ENCODE peak calls at places on chromosome 4, in eight cellular contexts. One of them, this sample, is unnamed.

GRCh38 chr4:176323511-176324160 is 3.9 kb downstream of the SPCS3 start:
- DNase-seq in CD8-positive, alpha-beta T cell: no peak
- DNase-seq in Panc1: no peak
- DNase-seq in astrocyte of the spinal cord: no peak
- DNase-seq in neural crest cell: no peak
- DNase-seq in H9: no peak
- DNase-seq in astrocyte of the cerebellum: no peak
- DNase-seq in GM06990: no peak
- DNase-seq in this sample: no peak

GRCh38 chr4:69308634-69309033 is 28.4 kb downstream of the UGT2B28 start:
- DNase-seq in astrocyte of the cerebellum: no peak
- DNase-seq in GM06990: no peak
- DNase-seq in CD8-positive, alpha-beta T cell: no peak
- DNase-seq in H9: no peak
- DNase-seq in Panc1: no peak
- DNase-seq in astrocyte of the spinal cord: no peak
- DNase-seq in neural crest cell: no peak
- DNase-seq in this sample: no peak

GRCh38 chr4:98113005-98113404 is 30.3 kb downstream of the STPG2 start:
- DNase-seq in neural crest cell: no peak
- DNase-seq in astrocyte of the cerebellum: peak
- DNase-seq in astrocyte of the spinal cord: peak
- DNase-seq in CD8-positive, alpha-beta T cell: no peak
- DNase-seq in H9: peak
- DNase-seq in GM06990: no peak
- DNase-seq in Panc1: no peak
- DNase-seq in this sample: peak

GRCh38 chr4:98572697-98573096 is 85.7 kb downstream of the TSPAN5 start:
- DNase-seq in H9: no peak
- DNase-seq in astrocyte of the cerebellum: no peak
- DNase-seq in CD8-positive, alpha-beta T cell: no peak
- DNase-seq in GM06990: no peak
- DNase-seq in astrocyte of the spinal cord: no peak
- DNase-seq in Panc1: no peak
- DNase-seq in neural crest cell: no peak
- DNase-seq in this sample: no peak

GRCh38 chr4:185999207-185999606 is 69.7 kb upstream of the TLR3 start:
- DNase-seq in neural crest cell: no peak
- DNase-seq in Panc1: no peak
- DNase-seq in astrocyte of the spinal cord: no peak
- DNase-seq in H9: no peak
- DNase-seq in GM06990: no peak
- DNase-seq in astrocyte of the cerebellum: no peak
- DNase-seq in CD8-positive, alpha-beta T cell: no peak
- DNase-seq in this sample: no peak

GRCh38 chr4:120071192-120071795 is 4.6 kb upstream of the MAD2L1 start:
- DNase-seq in CD8-positive, alpha-beta T cell: no peak
- DNase-seq in astrocyte of the cerebellum: peak
- DNase-seq in neural crest cell: peak
- DNase-seq in H9: no peak
- DNase-seq in Panc1: peak
- DNase-seq in astrocyte of the spinal cord: peak
- DNase-seq in GM06990: peak
- DNase-seq in this sample: no peak

GRCh38 chr4:51853027-51853682 is 10.2 kb downstream of the DCUN1D4 start:
- DNase-seq in astrocyte of the spinal cord: peak
- DNase-seq in CD8-positive, alpha-beta T cell: no peak
- DNase-seq in GM06990: no peak
- DNase-seq in neural crest cell: no peak
- DNase-seq in astrocyte of the cerebellum: no peak
- DNase-seq in H9: no peak
- DNase-seq in Panc1: no peak
- DNase-seq in this sample: no peak

GRCh38 chr4:140932646-140933045 is 176.5 kb upstream of the TBC1D9 start:
- DNase-seq in neural crest cell: no peak
- DNase-seq in CD8-positive, alpha-beta T cell: no peak
- DNase-seq in astrocyte of the spinal cord: no peak
- DNase-seq in GM06990: no peak
- DNase-seq in astrocyte of the cerebellum: no peak
- DNase-seq in H9: no peak
- DNase-seq in Panc1: no peak
- DNase-seq in this sample: no peak

GRCh38 chr4:183758006-183758734 is 99.1 kb downstream of the TRAPPC11 start:
- DNase-seq in CD8-positive, alpha-beta T cell: no peak
- DNase-seq in astrocyte of the spinal cord: no peak
- DNase-seq in Panc1: no peak
- DNase-seq in neural crest cell: no peak
- DNase-seq in astrocyte of the cerebellum: no peak
- DNase-seq in GM06990: no peak
- DNase-seq in H9: peak
- DNase-seq in this sample: peak

GRCh38 chr4:129322947-129323346 is 227.0 kb downstream of the C4orf33 start:
- DNase-seq in CD8-positive, alpha-beta T cell: no peak
- DNase-seq in neural crest cell: no peak
- DNase-seq in H9: no peak
- DNase-seq in astrocyte of the spinal cord: no peak
- DNase-seq in GM06990: no peak
- DNase-seq in Panc1: no peak
- DNase-seq in astrocyte of the cerebellum: no peak
- DNase-seq in this sample: no peak

GRCh38 chr4:183107891-183108459 is 8.9 kb downstream of the WWC2 start:
- DNase-seq in astrocyte of the cerebellum: no peak
- DNase-seq in neural crest cell: no peak
- DNase-seq in Panc1: no peak
- DNase-seq in astrocyte of the spinal cord: no peak
- DNase-seq in GM06990: no peak
- DNase-seq in CD8-positive, alpha-beta T cell: no peak
- DNase-seq in H9: no peak
- DNase-seq in this sample: no peak

GRCh38 chr4:156931267-156931666 is 40.3 kb downstream of the PDGFC start:
- DNase-seq in astrocyte of the cerebellum: peak
- DNase-seq in neural crest cell: no peak
- DNase-seq in GM06990: no peak
- DNase-seq in astrocyte of the spinal cord: peak
- DNase-seq in Panc1: no peak
- DNase-seq in H9: no peak
- DNase-seq in CD8-positive, alpha-beta T cell: no peak
- DNase-seq in this sample: no peak

GRCh38 chr4:51843309-51844156 is 580 bp downstream of the DCUN1D4 start:
- DNase-seq in H9: no peak
- DNase-seq in GM06990: no peak
- DNase-seq in Panc1: no peak
- DNase-seq in astrocyte of the spinal cord: peak
- DNase-seq in astrocyte of the cerebellum: no peak
- DNase-seq in neural crest cell: peak
- DNase-seq in CD8-positive, alpha-beta T cell: peak
- DNase-seq in this sample: peak

GRCh38 chr4:14853186-14853946 is 148.9 kb upstream of the CPEB2 start:
- DNase-seq in CD8-positive, alpha-beta T cell: no peak
- DNase-seq in H9: no peak
- DNase-seq in astrocyte of the cerebellum: peak
- DNase-seq in GM06990: no peak
- DNase-seq in astrocyte of the spinal cord: peak
- DNase-seq in Panc1: no peak
- DNase-seq in neural crest cell: no peak
- DNase-seq in this sample: no peak

GRCh38 chr4:149555146-149555545 is 260.5 kb downstream of the IQCM start:
- DNase-seq in astrocyte of the cerebellum: no peak
- DNase-seq in CD8-positive, alpha-beta T cell: no peak
- DNase-seq in GM06990: no peak
- DNase-seq in Panc1: no peak
- DNase-seq in astrocyte of the spinal cord: peak
- DNase-seq in neural crest cell: no peak
- DNase-seq in H9: no peak
- DNase-seq in this sample: no peak

GRCh38 chr4:38179690-38180299 is 219.6 kb downstream of the PTTG2 start:
- DNase-seq in astrocyte of the spinal cord: peak
- DNase-seq in CD8-positive, alpha-beta T cell: peak
- DNase-seq in astrocyte of the cerebellum: peak
- DNase-seq in Panc1: no peak
- DNase-seq in neural crest cell: peak
- DNase-seq in GM06990: no peak
- DNase-seq in H9: peak
- DNase-seq in this sample: peak

GRCh38 chr4:6134612-6135220 is 65.6 kb downstream of the JAKMIP1 start:
- DNase-seq in CD8-positive, alpha-beta T cell: peak
- DNase-seq in astrocyte of the cerebellum: no peak
- DNase-seq in Panc1: peak
- DNase-seq in astrocyte of the spinal cord: no peak
- DNase-seq in neural crest cell: no peak
- DNase-seq in GM06990: peak
- DNase-seq in H9: peak
- DNase-seq in this sample: no peak

GRCh38 chr4:41456559-41457101 is 81.3 kb upstream of the LIMCH1 start:
- DNase-seq in astrocyte of the cerebellum: no peak
- DNase-seq in GM06990: no peak
- DNase-seq in CD8-positive, alpha-beta T cell: no peak
- DNase-seq in Panc1: no peak
- DNase-seq in neural crest cell: no peak
- DNase-seq in astrocyte of the spinal cord: no peak
- DNase-seq in H9: no peak
- DNase-seq in this sample: no peak

GRCh38 chr4:63663870-63664269 is 745.4 kb downstream of the TECRL start:
- DNase-seq in neural crest cell: no peak
- DNase-seq in CD8-positive, alpha-beta T cell: no peak
- DNase-seq in GM06990: no peak
- DNase-seq in astrocyte of the cerebellum: no peak
- DNase-seq in astrocyte of the spinal cord: no peak
- DNase-seq in Panc1: no peak
- DNase-seq in H9: no peak
- DNase-seq in this sample: no peak

GRCh38 chr4:74235135-74235534 is 73.1 kb upstream of the EPGN start:
- DNase-seq in neural crest cell: no peak
- DNase-seq in H9: no peak
- DNase-seq in astrocyte of the spinal cord: no peak
- DNase-seq in astrocyte of the cerebellum: no peak
- DNase-seq in Panc1: no peak
- DNase-seq in GM06990: no peak
- DNase-seq in CD8-positive, alpha-beta T cell: no peak
- DNase-seq in this sample: no peak

DNA sequence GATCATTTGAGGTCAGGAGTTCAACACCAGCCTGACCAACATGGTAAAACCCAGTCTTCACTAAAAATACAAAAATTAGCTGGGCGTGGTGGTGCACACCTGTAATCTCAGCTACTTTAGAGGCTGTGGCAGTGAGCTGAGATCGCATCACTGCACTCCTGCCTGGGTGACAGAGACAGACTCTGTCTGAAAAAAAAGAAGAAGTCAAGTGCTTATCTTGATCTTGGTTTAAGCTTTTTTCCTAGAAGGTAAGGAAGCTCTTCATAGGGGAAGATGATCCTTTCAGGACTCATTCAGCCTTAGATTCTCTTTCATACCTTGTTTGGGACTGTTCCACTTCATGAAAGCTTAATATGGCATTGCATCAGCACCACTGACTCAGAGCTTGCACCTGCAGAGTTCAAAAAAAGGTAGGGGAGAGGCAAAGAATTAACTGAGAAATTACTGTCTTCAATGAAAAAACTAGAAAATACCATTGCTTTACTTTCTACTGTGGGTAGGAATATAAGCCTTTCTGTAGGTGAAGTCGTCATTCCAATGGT is 70.8 kb upstream of the EPGN start:
- DNase-seq in astrocyte of the spinal cord: no peak
- DNase-seq in neural crest cell: no peak
- DNase-seq in GM06990: no peak
- DNase-seq in Panc1: no peak
- DNase-seq in CD8-positive, alpha-beta T cell: no peak
- DNase-seq in H9: no peak
- DNase-seq in astrocyte of the cerebellum: no peak
- DNase-seq in this sample: no peak
- TF ChIP-seq CTCF in astrocyte of the spinal cord: no peak
- TF ChIP-seq CTCF in neural crest cell: no peak
- TF ChIP-seq CTCF in GM06990: no peak
- TF ChIP-seq CTCF in Panc1: no peak
- TF ChIP-seq CTCF in CD8-positive, alpha-beta T cell: no peak
- TF ChIP-seq CTCF in H9: no peak
- TF ChIP-seq CTCF in astrocyte of the cerebellum: no peak
- TF ChIP-seq CTCF in this sample: no peak

GRCh38 chr4:2395584-2395983 is 22.9 kb downstream of the ZFYVE28 start:
- DNase-seq in GM06990: no peak
- DNase-seq in Panc1: no peak
- DNase-seq in astrocyte of the cerebellum: no peak
- DNase-seq in neural crest cell: no peak
- DNase-seq in astrocyte of the spinal cord: no peak
- DNase-seq in H9: no peak
- DNase-seq in CD8-positive, alpha-beta T cell: no peak
- DNase-seq in this sample: no peak

GRCh38 chr4:2390780-2391490 is 27.5 kb downstream of the ZFYVE28 start:
- DNase-seq in CD8-positive, alpha-beta T cell: no peak
- DNase-seq in astrocyte of the cerebellum: no peak
- DNase-seq in GM06990: no peak
- DNase-seq in Panc1: no peak
- DNase-seq in neural crest cell: no peak
- DNase-seq in H9: no peak
- DNase-seq in astrocyte of the spinal cord: no peak
- DNase-seq in this sample: no peak

GRCh38 chr4:2395038-2395437 is 23.4 kb downstream of the ZFYVE28 start:
- DNase-seq in Panc1: no peak
- DNase-seq in GM06990: no peak
- DNase-seq in astrocyte of the cerebellum: peak
- DNase-seq in astrocyte of the spinal cord: peak
- DNase-seq in CD8-positive, alpha-beta T cell: no peak
- DNase-seq in H9: no peak
- DNase-seq in neural crest cell: no peak
- DNase-seq in this sample: no peak

GRCh38 chr4:2394544-2394943 is 23.9 kb downstream of the ZFYVE28 start:
- DNase-seq in neural crest cell: no peak
- DNase-seq in CD8-positive, alpha-beta T cell: no peak
- DNase-seq in GM06990: no peak
- DNase-seq in astrocyte of the spinal cord: no peak
- DNase-seq in astrocyte of the cerebellum: no peak
- DNase-seq in Panc1: no peak
- DNase-seq in H9: no peak
- DNase-seq in this sample: no peak

GRCh38 chr4:2393353-2394270 is 24.8 kb downstream of the ZFYVE28 start:
- DNase-seq in astrocyte of the spinal cord: no peak
- DNase-seq in neural crest cell: no peak
- DNase-seq in CD8-positive, alpha-beta T cell: no peak
- DNase-seq in H9: peak
- DNase-seq in astrocyte of the cerebellum: no peak
- DNase-seq in GM06990: no peak
- DNase-seq in Panc1: no peak
- DNase-seq in this sample: no peak
- TF ChIP-seq CTCF in astrocyte of the spinal cord: no peak
- TF ChIP-seq CTCF in neural crest cell: no peak
- TF ChIP-seq CTCF in CD8-positive, alpha-beta T cell: no peak
- TF ChIP-seq CTCF in H9: no peak
- TF ChIP-seq CTCF in astrocyte of the cerebellum: no peak
- TF ChIP-seq CTCF in GM06990: no peak
- TF ChIP-seq CTCF in Panc1: no peak
- TF ChIP-seq CTCF in this sample: no peak

GRCh38 chr4:127601029-127601428 is 31.7 kb upstream of the INTU start:
- DNase-seq in Panc1: no peak
- DNase-seq in neural crest cell: no peak
- DNase-seq in GM06990: no peak
- DNase-seq in astrocyte of the cerebellum: no peak
- DNase-seq in astrocyte of the spinal cord: peak
- DNase-seq in H9: no peak
- DNase-seq in CD8-positive, alpha-beta T cell: no peak
- DNase-seq in this sample: no peak
- TF ChIP-seq CTCF in Panc1: no peak
- TF ChIP-seq CTCF in neural crest cell: peak
- TF ChIP-seq CTCF in GM06990: no peak
- TF ChIP-seq CTCF in astrocyte of the cerebellum: peak
- TF ChIP-seq CTCF in astrocyte of the spinal cord: peak
- TF ChIP-seq CTCF in H9: no peak
- TF ChIP-seq CTCF in CD8-positive, alpha-beta T cell: no peak
- TF ChIP-seq CTCF in this sample: no peak

GRCh38 chr4:115042496-115042895 is 70.9 kb downstream of the NDST4 start:
- DNase-seq in astrocyte of the cerebellum: no peak
- DNase-seq in Panc1: no peak
- DNase-seq in GM06990: no peak
- DNase-seq in neural crest cell: no peak
- DNase-seq in H9: no peak
- DNase-seq in CD8-positive, alpha-beta T cell: no peak
- DNase-seq in astrocyte of the spinal cord: no peak
- DNase-seq in this sample: no peak
- TF ChIP-seq CTCF in astrocyte of the cerebellum: peak
- TF ChIP-seq CTCF in Panc1: no peak
- TF ChIP-seq CTCF in GM06990: peak
- TF ChIP-seq CTCF in neural crest cell: peak
- TF ChIP-seq CTCF in H9: peak
- TF ChIP-seq CTCF in CD8-positive, alpha-beta T cell: no peak
- TF ChIP-seq CTCF in astrocyte of the spinal cord: peak
- TF ChIP-seq CTCF in this sample: peak